ENCODE peak calls at places on chromosomes 12 and 14, in nine cellular contexts. R is HCT116, Y is A549, V is GM12891, M is breast epithelium, X is stomach, F is Peyer's patch, C is K562, O is endothelial cell of umbilical vein. B is an unnamed sample.

GRCh38 chr14:70096866-70097265 is 91.9 kb downstream of the SLC8A3 start:
- DNase-seq in X (no peak), C (peak), M (no peak), R (no peak), Y (peak), O (peak), F (no peak), V (no peak), B (peak)

GRCh38 chr12:103800252-103800771 is 40.7 kb downstream of the NT5DC3 start:
- DNase-seq in Y (peak), O (peak), R (no peak), F (no peak), V (no peak), M (peak), X (peak), C (no peak), B (peak)

GRCh38 chr14:101845496-101845895 is 84.0 kb downstream of the PPP2R5C start:
- DNase-seq in Y (no peak), X (no peak), V (no peak), R (no peak), F (no peak), O (no peak), C (no peak), M (no peak), B (no peak)

GRCh38 chr14:85087201-85087600 is 442.7 kb upstream of the FLRT2 start:
- DNase-seq in R (no peak), F (no peak), Y (no peak), M (no peak), O (no peak), X (no peak), C (no peak), V (no peak), B (peak)

GRCh38 chr14:101482066-101482465 is 79.2 kb upstream of the DIO3 start:
- DNase-seq in V (no peak), C (no peak), F (no peak), Y (no peak), M (no peak), X (no peak), R (no peak), O (no peak), B (no peak)

GRCh38 chr12:24227550-24227949 is 278.1 kb upstream of the SOX5 start:
- DNase-seq in F (no peak), R (no peak), X (no peak), C (no peak), V (no peak), M (no peak), O (no peak), Y (no peak), B (peak)

GRCh38 chr12:64916431-64916830 is 92.0 kb downstream of the TBC1D30 start:
- DNase-seq in V (no peak), Y (no peak), M (no peak), O (no peak), X (no peak), F (no peak), C (no peak), R (no peak), B (no peak)

GRCh38 chr14:103932791-103933490 is 4.7 kb downstream of the TDRD9 start:
- DNase-seq in X (no peak), R (no peak), M (no peak), C (no peak), O (no peak), F (no peak), Y (no peak), V (no peak), B (no peak)

GRCh38 chr14:74400919-74401503 is 25.0 kb downstream of the SYNDIG1L start:
- DNase-seq in F (no peak), V (no peak), O (no peak), C (no peak), M (no peak), Y (no peak), R (no peak), X (no peak), B (no peak)

GRCh38 chr12:94157891-94158495 is 9.6 kb downstream of the PLXNC1 start:
- DNase-seq in X (no peak), M (no peak), V (no peak), R (no peak), O (no peak), Y (no peak), C (no peak), F (peak), B (no peak)

DNA sequence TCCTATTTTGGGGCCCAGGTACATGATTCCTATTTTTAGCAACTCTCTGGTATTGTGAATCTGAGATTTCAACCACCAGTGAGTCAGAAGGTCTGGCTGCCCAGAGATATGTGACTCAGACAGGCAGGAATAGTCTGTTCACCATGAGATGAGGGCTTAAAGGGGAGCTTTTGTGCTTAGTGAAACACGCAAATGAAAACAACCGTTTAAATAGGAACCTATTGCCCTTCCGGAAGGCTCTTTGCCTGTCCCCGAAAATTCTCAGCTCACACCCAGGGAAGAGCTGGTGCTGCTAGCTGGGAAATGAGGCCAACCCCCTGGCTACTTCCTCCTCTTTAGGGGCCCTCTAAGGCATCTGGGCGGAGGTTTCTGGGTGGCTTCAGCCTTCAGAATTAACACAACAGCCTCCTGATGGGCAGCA is 283.6 kb downstream of the CACNA1C start:
- DNase-seq in M (no peak), R (peak), F (no peak), X (no peak), C (peak), O (peak), Y (peak), V (no peak), B (peak)
- TF ChIP-seq POLR2A in M (no peak), R (no peak), F (no peak), X (no peak), C (no peak), O (peak), Y (no peak), V (no peak), B (no peak)

GRCh38 chr12:68611094-68611818 is 557 bp downstream of the RAP1B start:
- DNase-seq in O (peak), Y (peak), V (peak), C (peak), F (peak), M (peak), X (peak), R (no peak), B (peak)
- TF ChIP-seq POLR2A in O (peak), Y (no peak), V (peak), C (no peak), F (no peak), M (peak), X (no peak), R (no peak), B (no peak)

DNA sequence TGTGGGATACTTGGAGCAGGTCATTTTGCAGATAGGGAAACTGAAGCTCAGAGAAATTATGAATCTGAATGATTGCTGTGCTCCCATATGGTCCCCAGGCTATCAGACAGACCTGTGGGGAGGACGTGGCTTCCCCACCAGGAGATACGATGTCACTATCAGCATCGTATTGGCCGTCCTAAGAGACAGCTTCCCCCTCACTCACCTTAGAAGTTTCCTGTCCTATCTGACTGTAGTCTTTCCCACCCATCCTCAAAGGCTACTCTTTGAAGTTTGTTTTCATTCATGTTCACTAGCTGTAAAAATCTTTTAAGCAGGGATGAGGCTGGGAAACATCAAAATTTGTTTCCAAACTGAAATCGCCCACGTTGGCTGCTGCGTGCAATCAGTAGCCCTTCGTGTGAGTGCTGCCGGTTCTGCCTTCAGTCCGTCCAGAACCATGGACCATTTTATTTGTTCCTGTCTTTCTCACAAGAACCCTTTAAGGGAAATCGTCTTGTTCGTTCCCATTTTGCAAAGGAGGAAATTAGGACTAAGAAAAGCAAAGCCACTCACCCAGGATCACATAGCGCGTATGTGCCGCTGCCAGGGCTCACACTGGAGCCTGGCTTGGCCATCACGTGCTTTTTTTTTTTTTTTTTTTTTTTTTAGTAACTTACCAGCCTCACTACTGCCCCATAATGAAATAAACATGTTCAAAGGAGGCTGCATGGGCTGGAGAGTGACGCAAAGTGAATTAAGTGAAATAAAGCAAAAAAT is 1.0 kb upstream of the KDM2B start:
- DNase-seq in F (peak), O (peak), C (peak), Y (no peak), V (no peak), R (no peak), X (peak), M (no peak), B (peak)
- TF ChIP-seq POLR2A in F (no peak), O (no peak), C (no peak), Y (no peak), V (no peak), R (no peak), X (no peak), M (no peak), B (no peak)

GRCh38 chr12:6337958-6338406 is 3.9 kb downstream of the TNFRSF1A start:
- DNase-seq in V (no peak), X (no peak), R (no peak), M (no peak), O (peak), Y (peak), C (no peak), F (no peak), B (no peak)
- TF ChIP-seq POLR2A in V (no peak), X (no peak), R (no peak), M (no peak), O (no peak), Y (no peak), C (no peak), F (no peak), B (no peak)

GRCh38 chr14:90397401-90398314 is 829 bp downstream of the CALM1 start:
- DNase-seq in C (peak), F (peak), V (peak), O (peak), Y (peak), M (peak), R (no peak), X (peak), B (peak)
- TF ChIP-seq POLR2A in C (no peak), F (no peak), V (no peak), O (no peak), Y (peak), M (no peak), R (no peak), X (no peak), B (no peak)